ENCODE peak calls at places on chromosome 20, in five cellular contexts. One of them, this sample, is unnamed.

GRCh38 chr20:4978050-4978918 is 23.0 kb downstream of the SLC23A2 start:
- DNase-seq in HCT116: no peak
- DNase-seq in SK-N-SH: no peak
- DNase-seq in H1: no peak
- DNase-seq in HepG2: no peak
- DNase-seq in this sample: no peak

GRCh38 chr20:25372584-25373336 is 17.9 kb downstream of the ABHD12 start:
- DNase-seq in HCT116: no peak
- DNase-seq in SK-N-SH: no peak
- DNase-seq in H1: no peak
- DNase-seq in HepG2: no peak
- DNase-seq in this sample: no peak

GRCh38 chr20:59806578-59806975 is 126.9 kb downstream of the SYCP2 start:
- DNase-seq in HepG2: no peak
- DNase-seq in H1: no peak
- DNase-seq in HCT116: no peak
- DNase-seq in SK-N-SH: peak; percentile 1
- DNase-seq in this sample: no peak

GRCh38 chr20:22921595-22922421 is 113.3 kb upstream of the SSTR4 start:
- DNase-seq in HepG2: no peak
- DNase-seq in H1: no peak
- DNase-seq in HCT116: no peak
- DNase-seq in SK-N-SH: no peak
- DNase-seq in this sample: no peak

GRCh38 chr20:18904192-18904591 is 90.6 kb downstream of the SCP2D1 start:
- DNase-seq in HepG2: no peak
- DNase-seq in H1: no peak
- DNase-seq in SK-N-SH: no peak
- DNase-seq in HCT116: no peak
- DNase-seq in this sample: no peak

GRCh38 chr20:38757145-38757800 is 9.0 kb downstream of the ACTR5 start:
- DNase-seq in HCT116: no peak
- DNase-seq in H1: no peak
- DNase-seq in HepG2: no peak
- DNase-seq in SK-N-SH: no peak
- DNase-seq in this sample: no peak

GRCh38 chr20:37596890-37597539 is 69.3 kb upstream of the BLCAP start:
- DNase-seq in HepG2: no peak
- DNase-seq in HCT116: no peak
- DNase-seq in SK-N-SH: no peak
- DNase-seq in H1: no peak
- DNase-seq in this sample: no peak

GRCh38 chr20:38883081-38883980 is 42.9 kb upstream of the FAM83D start:
- DNase-seq in H1: no peak
- DNase-seq in HepG2: no peak
- DNase-seq in SK-N-SH: peak; percentile 89
- DNase-seq in HCT116: no peak
- DNase-seq in this sample: no peak

GRCh38 chr20:56843817-56844216 is 214.7 kb downstream of the TFAP2C start:
- DNase-seq in H1: no peak
- DNase-seq in HCT116: peak; percentile 3
- DNase-seq in HepG2: no peak
- DNase-seq in SK-N-SH: no peak
- DNase-seq in this sample: no peak

GRCh38 chr20:37453836-37454235 is 67.2 kb upstream of the NNAT start:
- DNase-seq in HCT116: no peak
- DNase-seq in HepG2: no peak
- DNase-seq in H1: no peak
- DNase-seq in SK-N-SH: no peak
- DNase-seq in this sample: no peak

GRCh38 chr20:23034721-23035671 is at the start of gene SSTR4:
- DNase-seq in SK-N-SH: no peak
- DNase-seq in HCT116: no peak
- DNase-seq in H1: peak; percentile 63
- DNase-seq in HepG2: no peak
- DNase-seq in this sample: no peak

GRCh38 chr20:22575737-22576136 is 8.6 kb downstream of the FOXA2 start:
- DNase-seq in H1: no peak
- DNase-seq in HepG2: no peak
- DNase-seq in SK-N-SH: no peak
- DNase-seq in HCT116: no peak
- DNase-seq in this sample: no peak

GRCh38 chr20:35561268-35561667 is 19.4 kb downstream of the ERGIC3 start:
- DNase-seq in HCT116: no peak
- DNase-seq in SK-N-SH: peak; percentile 71
- DNase-seq in HepG2: peak; percentile 50
- DNase-seq in H1: peak; percentile 66
- DNase-seq in this sample: peak; percentile 64

GRCh38 chr20:23143098-23143497 is 57.0 kb upstream of the CD93 start:
- DNase-seq in SK-N-SH: no peak
- DNase-seq in HepG2: peak; percentile 71
- DNase-seq in H1: no peak
- DNase-seq in HCT116: peak; percentile 47
- DNase-seq in this sample: no peak

GRCh38 chr20:24495266-24495665 is 25.8 kb downstream of the SYNDIG1 start:
- DNase-seq in H1: no peak
- DNase-seq in HepG2: no peak
- DNase-seq in HCT116: no peak
- DNase-seq in SK-N-SH: no peak
- DNase-seq in this sample: no peak

GRCh38 chr20:24768226-24768625 is 180.8 kb upstream of the CST7 start:
- DNase-seq in H1: no peak
- DNase-seq in SK-N-SH: no peak
- DNase-seq in HepG2: no peak
- DNase-seq in HCT116: no peak
- DNase-seq in this sample: peak; percentile 23

GRCh38 chr20:45268531-45268930 is 14.2 kb upstream of the SLPI start:
- DNase-seq in SK-N-SH: no peak
- DNase-seq in HepG2: no peak
- DNase-seq in H1: no peak
- DNase-seq in HCT116: no peak
- DNase-seq in this sample: no peak

GRCh38 chr20:4065405-4065841 is 50.1 kb upstream of the RNF24 start:
- DNase-seq in HCT116: no peak
- DNase-seq in SK-N-SH: no peak
- DNase-seq in H1: no peak
- DNase-seq in HepG2: no peak
- DNase-seq in this sample: no peak

GRCh38 chr20:50321797-50322480 is 131.3 kb downstream of the CEBPB start:
- DNase-seq in H1: no peak
- DNase-seq in HepG2: no peak
- DNase-seq in SK-N-SH: peak; percentile 12
- DNase-seq in HCT116: no peak
- DNase-seq in this sample: no peak

GRCh38 chr20:34706912-34707784 is 3.0 kb downstream of the TP53INP2 start:
- DNase-seq in HCT116: no peak
- DNase-seq in H1: no peak
- DNase-seq in HepG2: peak; percentile 77
- DNase-seq in SK-N-SH: no peak
- DNase-seq in this sample: no peak

GRCh38 chr20:32287231-32287638 is 9.8 kb downstream of the KIF3B start:
- DNase-seq in HepG2: no peak
- DNase-seq in H1: no peak
- DNase-seq in SK-N-SH: no peak
- DNase-seq in HCT116: no peak
- DNase-seq in this sample: no peak

GRCh38 chr20:610130-611046 is at the start of gene TCF15:
- DNase-seq in HepG2: no peak
- DNase-seq in H1: peak; percentile 81
- DNase-seq in HCT116: no peak
- DNase-seq in SK-N-SH: peak; percentile 100
- DNase-seq in this sample: no peak

GRCh38 chr20:36604952-36605308 is 649 bp upstream of the RAB5IF start:
- DNase-seq in HepG2: no peak
- DNase-seq in SK-N-SH: peak; percentile 26
- DNase-seq in HCT116: peak; percentile 31
- DNase-seq in H1: no peak
- DNase-seq in this sample: no peak

GRCh38 chr20:4179545-4179944 is 164.2 kb upstream of the RNF24 start:
- DNase-seq in HepG2: no peak
- DNase-seq in SK-N-SH: no peak
- DNase-seq in H1: no peak
- DNase-seq in HCT116: no peak
- DNase-seq in this sample: no peak

GRCh38 chr20:49521356-49521755 is 38.9 kb upstream of the KCNB1 start:
- DNase-seq in SK-N-SH: no peak
- DNase-seq in HepG2: no peak
- DNase-seq in HCT116: no peak
- DNase-seq in H1: no peak
- DNase-seq in this sample: no peak

DNA sequence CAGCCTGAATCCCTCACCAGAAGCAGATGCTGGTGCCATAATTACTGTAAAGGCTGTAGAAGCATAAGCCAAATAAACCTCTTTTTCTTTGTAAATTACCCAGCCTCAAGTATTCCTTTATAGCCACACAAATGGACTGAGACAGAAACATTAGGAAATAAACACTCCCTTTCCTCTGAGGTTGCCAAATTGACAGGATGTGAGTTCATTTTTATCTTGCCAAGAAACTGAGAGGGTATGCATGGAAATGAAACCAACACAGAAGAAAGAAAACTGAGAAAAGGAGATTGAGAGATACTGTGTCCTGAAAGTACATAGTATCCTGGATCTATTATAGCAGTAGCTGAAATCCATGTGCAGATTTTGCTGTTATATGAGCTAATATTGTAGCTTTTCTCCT is 481.1 kb downstream of the HAO1 start:
- DNase-seq in HCT116: no peak
- DNase-seq in SK-N-SH: no peak
- DNase-seq in HepG2: no peak
- DNase-seq in H1: no peak
- DNase-seq in this sample: no peak
- TF ChIP-seq JUND in HCT116: no peak
- TF ChIP-seq JUND in SK-N-SH: no peak
- TF ChIP-seq JUND in HepG2: no peak
- TF ChIP-seq JUND in H1: no peak
- TF ChIP-seq JUND in this sample: no peak

GRCh38 chr20:62872863-62873261 is 11.2 kb upstream of the TCFL5 start:
- DNase-seq in SK-N-SH: no peak
- DNase-seq in HepG2: no peak
- DNase-seq in H1: no peak
- DNase-seq in HCT116: no peak
- DNase-seq in this sample: no peak
- TF ChIP-seq JUND in SK-N-SH: no peak
- TF ChIP-seq JUND in HepG2: no peak
- TF ChIP-seq JUND in H1: no peak
- TF ChIP-seq JUND in HCT116: no peak
- TF ChIP-seq JUND in this sample: no peak

GRCh38 chr20:48139262-48140041 is 354.2 kb upstream of the SULF2 start:
- DNase-seq in H1: no peak
- DNase-seq in SK-N-SH: no peak
- DNase-seq in HCT116: no peak
- DNase-seq in HepG2: no peak
- DNase-seq in this sample: peak; percentile 25
- TF ChIP-seq JUND in H1: no peak
- TF ChIP-seq JUND in SK-N-SH: no peak
- TF ChIP-seq JUND in HCT116: no peak
- TF ChIP-seq JUND in HepG2: no peak
- TF ChIP-seq JUND in this sample: no peak

GRCh38 chr20:6473197-6473596 is 294.3 kb upstream of the BMP2 start:
- DNase-seq in SK-N-SH: no peak
- DNase-seq in HCT116: no peak
- DNase-seq in H1: no peak
- DNase-seq in HepG2: no peak
- DNase-seq in this sample: no peak
- TF ChIP-seq JUND in SK-N-SH: no peak
- TF ChIP-seq JUND in HCT116: no peak
- TF ChIP-seq JUND in H1: no peak
- TF ChIP-seq JUND in HepG2: no peak
- TF ChIP-seq JUND in this sample: no peak